ENCODE peak calls at places on chromosomes 3 and 15, in eight cellular contexts. One of them, this sample, is unnamed.

GRCh38 chr3:171811913-171812321 is 1.6 kb upstream of the PLD1 start:
- DNase-seq in cardiac muscle cell: no peak
- DNase-seq in ascending aorta: no peak
- DNase-seq in endothelial cell: no peak
- DNase-seq in AG09319: no peak
- DNase-seq in cardiac fibroblast: peak
- DNase-seq in CD4-positive, alpha-beta T cell: no peak
- DNase-seq in BJ: no peak
- DNase-seq in this sample: no peak

GRCh38 chr3:89964347-89964746 is 856.9 kb downstream of the EPHA3 start:
- DNase-seq in cardiac muscle cell: no peak
- DNase-seq in ascending aorta: no peak
- DNase-seq in endothelial cell: no peak
- DNase-seq in AG09319: no peak
- DNase-seq in cardiac fibroblast: peak
- DNase-seq in CD4-positive, alpha-beta T cell: no peak
- DNase-seq in BJ: no peak
- DNase-seq in this sample: no peak

GRCh38 chr3:100525753-100526612 is 33.6 kb downstream of the TMEM45A start:
- DNase-seq in cardiac muscle cell: peak
- DNase-seq in ascending aorta: no peak
- DNase-seq in endothelial cell: no peak
- DNase-seq in AG09319: no peak
- DNase-seq in cardiac fibroblast: peak
- DNase-seq in CD4-positive, alpha-beta T cell: no peak
- DNase-seq in BJ: peak
- DNase-seq in this sample: no peak

GRCh38 chr15:91559066-91559465 is 294.4 kb upstream of the SLCO3A1 start:
- DNase-seq in cardiac muscle cell: no peak
- DNase-seq in ascending aorta: no peak
- DNase-seq in endothelial cell: no peak
- DNase-seq in AG09319: no peak
- DNase-seq in cardiac fibroblast: no peak
- DNase-seq in CD4-positive, alpha-beta T cell: no peak
- DNase-seq in BJ: no peak
- DNase-seq in this sample: no peak

GRCh38 chr3:23175361-23176073 is 27.6 kb upstream of the UBE2E2 start:
- DNase-seq in cardiac muscle cell: no peak
- DNase-seq in ascending aorta: no peak
- DNase-seq in endothelial cell: no peak
- DNase-seq in AG09319: no peak
- DNase-seq in cardiac fibroblast: peak
- DNase-seq in CD4-positive, alpha-beta T cell: no peak
- DNase-seq in BJ: no peak
- DNase-seq in this sample: no peak

GRCh38 chr3:59769132-59769531 is 719.3 kb upstream of the CFAP20DC start:
- DNase-seq in cardiac muscle cell: no peak
- DNase-seq in ascending aorta: no peak
- DNase-seq in endothelial cell: no peak
- DNase-seq in AG09319: no peak
- DNase-seq in cardiac fibroblast: no peak
- DNase-seq in CD4-positive, alpha-beta T cell: no peak
- DNase-seq in BJ: no peak
- DNase-seq in this sample: no peak

GRCh38 chr3:192467230-192468186 is 259.8 kb downstream of the FGF12 start:
- DNase-seq in cardiac muscle cell: peak
- DNase-seq in ascending aorta: no peak
- DNase-seq in endothelial cell: peak
- DNase-seq in AG09319: no peak
- DNase-seq in cardiac fibroblast: peak
- DNase-seq in CD4-positive, alpha-beta T cell: peak
- DNase-seq in BJ: no peak
- DNase-seq in this sample: peak

GRCh38 chr15:80989110-80989517 is 505 bp downstream of the MESD start:
- DNase-seq in cardiac muscle cell: no peak
- DNase-seq in ascending aorta: no peak
- DNase-seq in endothelial cell: no peak
- DNase-seq in AG09319: no peak
- DNase-seq in cardiac fibroblast: no peak
- DNase-seq in CD4-positive, alpha-beta T cell: no peak
- DNase-seq in BJ: no peak
- DNase-seq in this sample: no peak

GRCh38 chr3:21551019-21551418 is 200.0 kb downstream of the ZNF385D start:
- DNase-seq in cardiac muscle cell: peak
- DNase-seq in ascending aorta: no peak
- DNase-seq in endothelial cell: no peak
- DNase-seq in AG09319: no peak
- DNase-seq in cardiac fibroblast: peak
- DNase-seq in CD4-positive, alpha-beta T cell: no peak
- DNase-seq in BJ: no peak
- DNase-seq in this sample: no peak

GRCh38 chr3:11808231-11808630 is 38.5 kb downstream of the TAMM41 start:
- DNase-seq in cardiac muscle cell: no peak
- DNase-seq in ascending aorta: no peak
- DNase-seq in endothelial cell: no peak
- DNase-seq in AG09319: no peak
- DNase-seq in cardiac fibroblast: no peak
- DNase-seq in CD4-positive, alpha-beta T cell: no peak
- DNase-seq in BJ: no peak
- DNase-seq in this sample: no peak

GRCh38 chr3:67292356-67293225 is 294.5 kb downstream of the KBTBD8 start:
- DNase-seq in cardiac muscle cell: no peak
- DNase-seq in ascending aorta: no peak
- DNase-seq in endothelial cell: no peak
- DNase-seq in AG09319: no peak
- DNase-seq in cardiac fibroblast: no peak
- DNase-seq in CD4-positive, alpha-beta T cell: no peak
- DNase-seq in BJ: no peak
- DNase-seq in this sample: no peak

GRCh38 chr15:87099916-87100315 is 1020.2 kb downstream of the AGBL1 start:
- DNase-seq in cardiac muscle cell: no peak
- DNase-seq in ascending aorta: no peak
- DNase-seq in endothelial cell: no peak
- DNase-seq in AG09319: no peak
- DNase-seq in cardiac fibroblast: no peak
- DNase-seq in CD4-positive, alpha-beta T cell: no peak
- DNase-seq in BJ: no peak
- DNase-seq in this sample: no peak

GRCh38 chr3:42572278-42572677 is 9.5 kb downstream of the SEC22C start:
- DNase-seq in cardiac muscle cell: peak
- DNase-seq in ascending aorta: no peak
- DNase-seq in endothelial cell: peak
- DNase-seq in AG09319: no peak
- DNase-seq in cardiac fibroblast: peak
- DNase-seq in CD4-positive, alpha-beta T cell: peak
- DNase-seq in BJ: no peak
- DNase-seq in this sample: peak

GRCh38 chr15:56460046-56460445 is 4.9 kb downstream of the MNS1 start:
- DNase-seq in cardiac muscle cell: no peak
- DNase-seq in ascending aorta: no peak
- DNase-seq in endothelial cell: no peak
- DNase-seq in AG09319: no peak
- DNase-seq in cardiac fibroblast: no peak
- DNase-seq in CD4-positive, alpha-beta T cell: no peak
- DNase-seq in BJ: no peak
- DNase-seq in this sample: no peak

GRCh38 chr15:79003301-79003700 is 58.5 kb upstream of the CTSH start:
- DNase-seq in cardiac muscle cell: no peak
- DNase-seq in ascending aorta: no peak
- DNase-seq in endothelial cell: no peak
- DNase-seq in AG09319: no peak
- DNase-seq in cardiac fibroblast: no peak
- DNase-seq in CD4-positive, alpha-beta T cell: no peak
- DNase-seq in BJ: no peak
- DNase-seq in this sample: no peak

GRCh38 chr3:149512073-149512782 is 37.7 kb downstream of the TM4SF4 start:
- DNase-seq in cardiac muscle cell: peak
- DNase-seq in ascending aorta: no peak
- DNase-seq in endothelial cell: peak
- DNase-seq in AG09319: peak
- DNase-seq in cardiac fibroblast: peak
- DNase-seq in CD4-positive, alpha-beta T cell: no peak
- DNase-seq in BJ: no peak
- DNase-seq in this sample: peak

GRCh38 chr3:147411777-147412176 is 2.6 kb downstream of the ZIC1 start:
- DNase-seq in cardiac muscle cell: no peak
- DNase-seq in ascending aorta: no peak
- DNase-seq in endothelial cell: no peak
- DNase-seq in AG09319: no peak
- DNase-seq in cardiac fibroblast: no peak
- DNase-seq in CD4-positive, alpha-beta T cell: no peak
- DNase-seq in BJ: no peak
- DNase-seq in this sample: no peak

GRCh38 chr3:39290255-39290654 is 10.4 kb upstream of the CX3CR1 start:
- DNase-seq in cardiac muscle cell: no peak
- DNase-seq in ascending aorta: no peak
- DNase-seq in endothelial cell: no peak
- DNase-seq in AG09319: no peak
- DNase-seq in cardiac fibroblast: no peak
- DNase-seq in CD4-positive, alpha-beta T cell: no peak
- DNase-seq in BJ: no peak
- DNase-seq in this sample: no peak

GRCh38 chr3:4426782-4427344 is 40.2 kb downstream of the SUMF1 start:
- DNase-seq in cardiac muscle cell: peak
- DNase-seq in ascending aorta: no peak
- DNase-seq in endothelial cell: no peak
- DNase-seq in AG09319: peak
- DNase-seq in cardiac fibroblast: peak
- DNase-seq in CD4-positive, alpha-beta T cell: no peak
- DNase-seq in BJ: peak
- DNase-seq in this sample: no peak

GRCh38 chr3:33993631-33994030 is 195.2 kb downstream of the PDCD6IP start:
- DNase-seq in cardiac muscle cell: no peak
- DNase-seq in ascending aorta: no peak
- DNase-seq in endothelial cell: no peak
- DNase-seq in AG09319: no peak
- DNase-seq in cardiac fibroblast: no peak
- DNase-seq in CD4-positive, alpha-beta T cell: no peak
- DNase-seq in BJ: no peak
- DNase-seq in this sample: no peak

GRCh38 chr3:55708242-55708641 is 221.1 kb upstream of the WNT5A start:
- DNase-seq in cardiac muscle cell: peak
- DNase-seq in ascending aorta: no peak
- DNase-seq in endothelial cell: no peak
- DNase-seq in AG09319: no peak
- DNase-seq in cardiac fibroblast: no peak
- DNase-seq in CD4-positive, alpha-beta T cell: no peak
- DNase-seq in BJ: no peak
- DNase-seq in this sample: no peak

GRCh38 chr15:88802250-88802990 is 816 bp upstream of the ACAN start:
- DNase-seq in cardiac muscle cell: no peak
- DNase-seq in ascending aorta: no peak
- DNase-seq in endothelial cell: no peak
- DNase-seq in AG09319: no peak
- DNase-seq in cardiac fibroblast: no peak
- DNase-seq in CD4-positive, alpha-beta T cell: no peak
- DNase-seq in BJ: no peak
- DNase-seq in this sample: no peak
- TF ChIP-seq CTCF in cardiac muscle cell: no peak
- TF ChIP-seq CTCF in ascending aorta: no peak
- TF ChIP-seq CTCF in endothelial cell: no peak
- TF ChIP-seq CTCF in AG09319: no peak
- TF ChIP-seq CTCF in cardiac fibroblast: no peak
- TF ChIP-seq CTCF in CD4-positive, alpha-beta T cell: no peak
- TF ChIP-seq CTCF in BJ: no peak
- TF ChIP-seq CTCF in this sample: no peak

GRCh38 chr3:40598338-40598737 is 73.6 kb downstream of the ZNF621 start:
- DNase-seq in cardiac muscle cell: no peak
- DNase-seq in ascending aorta: no peak
- DNase-seq in endothelial cell: no peak
- DNase-seq in AG09319: no peak
- DNase-seq in cardiac fibroblast: no peak
- DNase-seq in CD4-positive, alpha-beta T cell: no peak
- DNase-seq in BJ: no peak
- DNase-seq in this sample: no peak

GRCh38 chr3:40602778-40603385 is 78.1 kb downstream of the ZNF621 start:
- DNase-seq in cardiac muscle cell: no peak
- DNase-seq in ascending aorta: no peak
- DNase-seq in endothelial cell: no peak
- DNase-seq in AG09319: no peak
- DNase-seq in cardiac fibroblast: peak
- DNase-seq in CD4-positive, alpha-beta T cell: no peak
- DNase-seq in BJ: no peak
- DNase-seq in this sample: no peak

GRCh38 chr3:40593351-40593750 is 68.6 kb downstream of the ZNF621 start:
- DNase-seq in cardiac muscle cell: no peak
- DNase-seq in ascending aorta: no peak
- DNase-seq in endothelial cell: no peak
- DNase-seq in AG09319: no peak
- DNase-seq in cardiac fibroblast: peak
- DNase-seq in CD4-positive, alpha-beta T cell: no peak
- DNase-seq in BJ: no peak
- DNase-seq in this sample: no peak

GRCh38 chr3:40598962-40599361 is 74.2 kb downstream of the ZNF621 start:
- DNase-seq in cardiac muscle cell: no peak
- DNase-seq in ascending aorta: no peak
- DNase-seq in endothelial cell: no peak
- DNase-seq in AG09319: no peak
- DNase-seq in cardiac fibroblast: no peak
- DNase-seq in CD4-positive, alpha-beta T cell: no peak
- DNase-seq in BJ: no peak
- DNase-seq in this sample: no peak

GRCh38 chr3:40597441-40597840 is 72.7 kb downstream of the ZNF621 start:
- DNase-seq in cardiac muscle cell: no peak
- DNase-seq in ascending aorta: no peak
- DNase-seq in endothelial cell: no peak
- DNase-seq in AG09319: no peak
- DNase-seq in cardiac fibroblast: no peak
- DNase-seq in CD4-positive, alpha-beta T cell: no peak
- DNase-seq in BJ: no peak
- DNase-seq in this sample: no peak
- TF ChIP-seq CTCF in cardiac muscle cell: no peak
- TF ChIP-seq CTCF in ascending aorta: no peak
- TF ChIP-seq CTCF in endothelial cell: no peak
- TF ChIP-seq CTCF in AG09319: no peak
- TF ChIP-seq CTCF in cardiac fibroblast: no peak
- TF ChIP-seq CTCF in CD4-positive, alpha-beta T cell: no peak
- TF ChIP-seq CTCF in BJ: no peak
- TF ChIP-seq CTCF in this sample: no peak

GRCh38 chr15:43226436-43227305 is 5.9 kb upstream of the EPB42 start:
- DNase-seq in cardiac muscle cell: no peak
- DNase-seq in ascending aorta: no peak
- DNase-seq in endothelial cell: no peak
- DNase-seq in AG09319: no peak
- DNase-seq in cardiac fibroblast: no peak
- DNase-seq in CD4-positive, alpha-beta T cell: no peak
- DNase-seq in BJ: no peak
- DNase-seq in this sample: no peak
- TF ChIP-seq CTCF in cardiac muscle cell: no peak
- TF ChIP-seq CTCF in ascending aorta: no peak
- TF ChIP-seq CTCF in endothelial cell: no peak
- TF ChIP-seq CTCF in AG09319: no peak
- TF ChIP-seq CTCF in cardiac fibroblast: no peak
- TF ChIP-seq CTCF in CD4-positive, alpha-beta T cell: no peak
- TF ChIP-seq CTCF in BJ: no peak
- TF ChIP-seq CTCF in this sample: no peak

DNA sequence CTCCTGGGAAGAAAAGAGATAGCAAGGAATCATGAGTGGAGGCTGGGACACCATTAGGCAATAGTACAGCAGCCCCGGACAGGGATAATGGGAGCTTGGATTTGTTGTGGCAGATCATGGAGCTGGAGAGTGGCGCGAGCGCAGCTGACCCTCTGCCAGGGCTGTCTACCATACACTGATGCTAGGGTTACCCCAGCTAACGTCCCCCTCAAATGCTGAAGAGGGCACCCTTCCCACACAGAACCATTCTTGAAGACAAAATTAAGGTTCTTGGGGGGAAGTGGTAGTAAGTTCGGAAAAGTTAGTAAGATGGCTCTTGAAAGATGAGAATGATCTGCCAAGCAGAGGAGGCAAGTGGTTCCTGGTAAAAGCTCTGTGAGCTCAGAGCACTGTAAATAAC is 61.1 kb downstream of the ST3GAL6 start:
- DNase-seq in cardiac muscle cell: no peak
- DNase-seq in ascending aorta: no peak
- DNase-seq in endothelial cell: no peak
- DNase-seq in AG09319: no peak
- DNase-seq in cardiac fibroblast: peak
- DNase-seq in CD4-positive, alpha-beta T cell: no peak
- DNase-seq in BJ: no peak
- DNase-seq in this sample: no peak
- TF ChIP-seq CTCF in cardiac muscle cell: peak
- TF ChIP-seq CTCF in ascending aorta: no peak
- TF ChIP-seq CTCF in endothelial cell: no peak
- TF ChIP-seq CTCF in AG09319: no peak
- TF ChIP-seq CTCF in cardiac fibroblast: no peak
- TF ChIP-seq CTCF in CD4-positive, alpha-beta T cell: no peak
- TF ChIP-seq CTCF in BJ: peak
- TF ChIP-seq CTCF in this sample: no peak

This sample was measured in neural crest cell.